ENCODE peak calls at places on chromosomes 4 and X, in five cellular contexts. N is H9, L is IMR-90, E is neuronal stem cell, Z is H1. R is an unnamed sample.

GRCh38 chr4:97370581-97370980 is 772.7 kb downstream of the STPG2 start:
- DNase-seq in N (no peak), L (no peak), E (no peak), Z (no peak), R (no peak)

GRCh38 chrX:4380710-4381109 is 667.3 kb upstream of the PRKX start:
- DNase-seq in N (no peak), L (no peak), E (no peak), Z (no peak), R (no peak)

GRCh38 chr4:74671074-74671698 is 123.1 kb downstream of the BTC start:
- DNase-seq in N (peak), L (peak), E (peak), Z (peak), R (peak)

GRCh38 chrX:153984351-153985178 is 12.0 kb downstream of the TMEM187 start:
- DNase-seq in N (no peak), L (no peak), E (no peak), Z (no peak), R (no peak)

GRCh38 chr4:39937683-39938268 is 39.9 kb downstream of the PDS5A start:
- DNase-seq in N (no peak), L (peak), E (no peak), Z (no peak), R (no peak)

GRCh38 chrX:106467422-106467821 is 144.4 kb upstream of the RADX start:
- DNase-seq in N (peak), L (no peak), E (no peak), Z (no peak), R (no peak)

GRCh38 chr4:109730294-109731051 is 603 bp upstream of the PLA2G12A start:
- DNase-seq in N (no peak), L (peak), E (peak), Z (peak), R (peak)

GRCh38 chrX:25442501-25442900 is 426.7 kb upstream of the ARX start:
- DNase-seq in N (no peak), L (no peak), E (no peak), Z (no peak), R (no peak)

GRCh38 chrX:46404774-46405173 is 140.4 kb downstream of the ZNF674 start:
- DNase-seq in N (no peak), L (no peak), E (no peak), Z (no peak), R (no peak)

GRCh38 chr4:52982246-52982950 is 120.3 kb downstream of the RASL11B start:
- DNase-seq in N (no peak), L (peak), E (peak), Z (no peak), R (peak)

GRCh38 chr4:101304916-101305315 is 42.4 kb downstream of the PPP3CA start:
- DNase-seq in N (no peak), L (peak), E (no peak), Z (no peak), R (peak)

GRCh38 chr4:67687639-67688038 is 13.3 kb downstream of the UBA6 start:
- DNase-seq in N (no peak), L (peak), E (no peak), Z (no peak), R (peak)

GRCh38 chr4:86999244-86999643 is 64.4 kb downstream of the AFF1 start:
- DNase-seq in N (no peak), L (no peak), E (no peak), Z (no peak), R (no peak)

GRCh38 chrX:40933132-40934078 is 151.8 kb upstream of the USP9X start:
- DNase-seq in N (no peak), L (peak), E (no peak), Z (no peak), R (peak)

GRCh38 chr4:152359208-152360044 is 176.5 kb downstream of the FBXW7 start:
- DNase-seq in N (no peak), L (no peak), E (no peak), Z (no peak), R (no peak)

GRCh38 chr4:93775551-93775950 is 53.0 kb upstream of the ATOH1 start:
- DNase-seq in N (no peak), L (no peak), E (no peak), Z (no peak), R (no peak)

GRCh38 chr4:146450524-146450923 is 71.2 kb downstream of the SLC10A7 start:
- DNase-seq in N (no peak), L (peak), E (no peak), Z (no peak), R (peak)

GRCh38 chr4:53602390-53602789 is 11.1 kb upstream of the LNX1 start:
- DNase-seq in N (no peak), L (no peak), E (no peak), Z (no peak), R (no peak)

GRCh38 chrX:73447311-73447794 is 500 bp downstream of the CDX4 start:
- DNase-seq in N (peak), L (no peak), E (peak), Z (no peak), R (no peak)

GRCh38 chr4:139744232-139744631 is 78.6 kb downstream of the MGST2 start:
- DNase-seq in N (no peak), L (no peak), E (no peak), Z (no peak), R (no peak)

GRCh38 chr4:139743027-139743426 is 77.4 kb downstream of the MGST2 start:
- DNase-seq in N (no peak), L (no peak), E (no peak), Z (no peak), R (no peak)

GRCh38 chr4:139740121-139740520 is 74.5 kb downstream of the MGST2 start:
- DNase-seq in N (no peak), L (no peak), E (no peak), Z (no peak), R (no peak)

GRCh38 chr4:139738846-139739613 is 73.4 kb downstream of the MGST2 start:
- DNase-seq in N (no peak), L (no peak), E (no peak), Z (no peak), R (no peak)

DNA sequence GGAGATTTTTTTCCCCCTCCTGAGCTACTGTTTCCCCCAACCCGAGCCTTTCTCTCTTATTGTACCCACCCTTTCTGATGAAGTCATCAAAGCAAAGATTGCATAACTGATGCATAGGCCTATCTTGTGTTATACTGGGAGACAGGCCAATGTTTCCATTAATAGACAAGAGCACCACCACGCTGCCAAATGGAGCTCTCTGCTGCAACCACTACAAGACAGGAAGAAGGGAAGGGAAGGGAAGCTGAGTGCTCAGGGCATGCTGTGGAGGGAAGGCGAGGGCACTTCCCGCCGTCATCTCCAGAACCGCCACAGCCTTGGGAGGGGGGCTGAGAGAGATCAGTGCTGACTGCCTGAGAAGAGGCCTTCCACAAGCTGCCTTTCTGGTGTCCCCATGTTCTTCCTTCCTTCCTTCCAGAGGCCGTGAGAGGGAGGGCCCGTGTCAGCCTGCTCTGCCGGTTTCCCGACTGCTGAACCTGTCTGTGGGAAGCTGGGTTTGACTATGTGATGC is 75.0 kb downstream of the MGST2 start:
- DNase-seq in N (no peak), L (peak), E (no peak), Z (no peak), R (peak)
- H3K14ac ChIP-seq in N (no peak), L (peak), E (no peak), Z (no peak), R (no peak)

GRCh38 chrX:78655642-78656041 is 3.5 kb downstream of the RTL3 start:
- DNase-seq in N (no peak), L (no peak), E (no peak), Z (no peak), R (no peak)

GRCh38 chrX:78652971-78653822 is 5.9 kb downstream of the RTL3 start:
- DNase-seq in N (no peak), L (peak), E (no peak), Z (no peak), R (peak)

GRCh38 chrX:78650906-78651437 is 8.2 kb downstream of the RTL3 start:
- DNase-seq in N (no peak), L (peak), E (no peak), Z (no peak), R (peak)
- H3K9ac ChIP-seq in N (no peak), L (no peak), E (no peak), Z (no peak), R (no peak)

GRCh38 chr4:170700064-170700463 is 610.3 kb upstream of the AADAT start:
- DNase-seq in N (no peak), L (no peak), E (no peak), Z (no peak), R (no peak)

GRCh38 chr4:170697045-170697444 is 607.3 kb upstream of the AADAT start:
- DNase-seq in N (no peak), L (no peak), E (no peak), Z (no peak), R (no peak)

GRCh38 chr4:170697845-170698244 is 608.1 kb upstream of the AADAT start:
- DNase-seq in N (no peak), L (no peak), E (no peak), Z (no peak), R (no peak)

DNA sequence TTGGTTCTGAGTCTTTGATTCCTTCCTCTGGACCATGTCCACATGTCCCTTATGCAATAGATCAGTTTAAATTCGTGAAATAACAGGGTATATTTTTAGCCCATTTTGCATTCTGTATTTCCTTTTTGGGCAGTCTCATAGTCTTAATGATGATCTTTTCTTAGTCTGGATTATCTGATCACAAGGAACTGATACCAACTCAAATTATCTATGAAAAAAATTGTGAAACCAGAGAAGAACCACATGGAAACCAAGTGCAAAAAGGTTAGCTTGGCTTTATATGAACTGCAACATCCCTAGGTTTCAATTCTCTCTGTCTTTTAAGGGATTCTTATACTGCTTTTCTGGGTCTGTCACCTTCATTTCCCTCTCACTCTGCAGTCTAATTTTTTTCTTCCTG is 608.6 kb upstream of the AADAT start:
- DNase-seq in N (no peak), L (no peak), E (no peak), Z (no peak), R (no peak)
- H2BK15ac ChIP-seq in N (no peak), L (no peak), E (no peak), Z (no peak), R (no peak)

GRCh38 chr4:4477796-4478195 is 64.1 kb downstream of the STX18 start:
- DNase-seq in N (no peak), L (peak), E (no peak), Z (no peak), R (no peak)

GRCh38 chr4:4479366-4479765 is 62.5 kb downstream of the STX18 start:
- DNase-seq in N (no peak), L (no peak), E (no peak), Z (no peak), R (no peak)

GRCh38 chr4:4480205-4480604 is 61.6 kb downstream of the STX18 start:
- DNase-seq in N (peak), L (no peak), E (no peak), Z (no peak), R (no peak)

GRCh38 chr4:4474496-4474895 is 67.4 kb downstream of the STX18 start:
- DNase-seq in N (no peak), L (no peak), E (no peak), Z (no peak), R (no peak)

GRCh38 chr4:4477391-4477790 is 64.5 kb downstream of the STX18 start:
- DNase-seq in N (no peak), L (no peak), E (no peak), Z (no peak), R (no peak)
- H3K14ac ChIP-seq in N (no peak), L (no peak), E (no peak), Z (no peak), R (no peak)

GRCh38 chr4:184310171-184310567 is 92.5 kb upstream of the ENPP6 start:
- DNase-seq in N (peak), L (no peak), E (no peak), Z (no peak), R (no peak)
- H3K9ac ChIP-seq in N (no peak), L (no peak), E (no peak), Z (no peak), R (no peak)

GRCh38 chr4:19187709-19188108 is 1064.0 kb upstream of the SLIT2 start:
- DNase-seq in N (no peak), L (no peak), E (no peak), Z (no peak), R (no peak)

GRCh38 chr4:19194672-19195071 is 1057.0 kb upstream of the SLIT2 start:
- DNase-seq in N (peak), L (no peak), E (no peak), Z (no peak), R (no peak)

GRCh38 chr4:19195696-19196095 is 1056.0 kb upstream of the SLIT2 start:
- DNase-seq in N (peak), L (no peak), E (peak), Z (peak), R (no peak)

GRCh38 chr4:19193274-19193962 is 1058.3 kb upstream of the SLIT2 start:
- DNase-seq in N (no peak), L (no peak), E (no peak), Z (no peak), R (no peak)
- H2BK15ac ChIP-seq in N (no peak), L (no peak), E (no peak), Z (no peak), R (no peak)